ENCODE peak calls at places on chromosomes 5 and 9, in five cellular contexts. I is naive thymus-derived CD8-positive, alpha-beta T cell; U is activated CD4-positive, alpha-beta T cell treated with anti-CD3 and anti-CD28 coated beads for 4 hours; J is NCI-H774; H is LHCN-M2. T is an unnamed sample.

GRCh38 chr5:53479045-53479655 is 1.3 kb upstream of the FST start:
- DNase-seq in I (no peak), U (no peak), J (no peak), H (no peak), T (no peak)

GRCh38 chr9:115689331-115689730 is 464.3 kb upstream of the PAPPA start:
- DNase-seq in I (no peak), U (no peak), J (no peak), H (no peak), T (no peak)

GRCh38 chr9:37464426-37465248 is 613 bp downstream of the ZBTB5 start:
- DNase-seq in I (peak), U (peak), J (no peak), H (no peak), T (peak)

GRCh38 chr5:126920291-126920690 is 110.1 kb downstream of the MARCHF3 start:
- DNase-seq in I (no peak), U (no peak), J (no peak), H (no peak), T (no peak)

GRCh38 chr9:653421-653820 is 188.1 kb upstream of the DMRT1 start:
- DNase-seq in I (no peak), U (no peak), J (no peak), H (no peak), T (no peak)

GRCh38 chr9:18829858-18830257 is 203.2 kb downstream of the SAXO1 start:
- DNase-seq in I (no peak), U (no peak), J (no peak), H (no peak), T (no peak)

GRCh38 chr5:109451161-109451560 is 41.4 kb upstream of the PJA2 start:
- DNase-seq in I (no peak), U (no peak), J (no peak), H (no peak), T (no peak)

GRCh38 chr5:115069087-115069968 is 100.4 kb downstream of the TRIM36 start:
- DNase-seq in I (no peak), U (no peak), J (peak), H (peak), T (no peak)

GRCh38 chr5:52015760-52016159 is 632.5 kb downstream of the ISL1 start:
- DNase-seq in I (no peak), U (no peak), J (peak), H (no peak), T (no peak)

GRCh38 chr5:150133581-150134197 is 22.0 kb downstream of the PDGFRB start:
- DNase-seq in I (no peak), U (no peak), J (no peak), H (no peak), T (no peak)

GRCh38 chr5:107501965-107502691 is 168.6 kb downstream of the EFNA5 start:
- DNase-seq in I (no peak), U (no peak), J (no peak), H (no peak), T (no peak)

GRCh38 chr5:127373858-127374491 is 83.4 kb downstream of the MEGF10 start:
- DNase-seq in I (no peak), U (no peak), J (no peak), H (no peak), T (no peak)